ENCODE peak calls at places on chromosome 11, in eight cellular contexts. H is IMR-90, G is GM12865, O is AG09309, J is HFF-Myc, D is epithelial cell of esophagus, E is tibial artery, W is ovary. U is an unnamed sample.

GRCh38 chr11:112440518-112440917 is 179.9 kb upstream of the PLET1 start:
- DNase-seq in H (no peak), G (peak; percentile 10), O (no peak), J (no peak), D (peak; percentile 43), E (no peak), W (no peak), U (no peak)

GRCh38 chr11:79437981-79438630 is 2.7 kb downstream of the TENM4 start:
- DNase-seq in H (peak; percentile 63), G (no peak), O (no peak), J (no peak), D (peak; percentile 79), E (peak; percentile 33), W (peak; percentile 67), U (peak; percentile 62)

GRCh38 chr11:9053631-9054030 is 37.8 kb downstream of the SCUBE2 start:
- DNase-seq in H (peak; percentile 73), G (no peak), O (no peak), J (no peak), D (peak; percentile 17), E (no peak), W (no peak), U (no peak)

GRCh38 chr11:72634016-72634415 is 40.2 kb downstream of the PDE2A start:
- DNase-seq in H (no peak), G (no peak), O (no peak), J (no peak), D (no peak), E (no peak), W (no peak), U (no peak)

GRCh38 chr11:35289821-35290220 is 129.5 kb downstream of the SLC1A2 start:
- DNase-seq in H (peak; percentile 60), G (no peak), O (peak; percentile 52), J (no peak), D (peak; percentile 32), E (no peak), W (no peak), U (peak; percentile 62)

GRCh38 chr11:93323747-93324146 is 6.8 kb upstream of the DEUP1 start:
- DNase-seq in H (no peak), G (no peak), O (no peak), J (no peak), D (no peak), E (no peak), W (no peak), U (no peak)

GRCh38 chr11:33736148-33736809 is at the start of gene CD59:
- DNase-seq in H (peak; percentile 88), G (peak; percentile 91), O (peak; percentile 54), J (no peak), D (peak; percentile 96), E (peak; percentile 96), W (peak; percentile 98), U (peak; percentile 92)

GRCh38 chr11:19561011-19561410 is 151.6 kb upstream of the NAV2 start:
- DNase-seq in H (peak; percentile 24), G (no peak), O (no peak), J (no peak), D (no peak), E (no peak), W (no peak), U (peak; percentile 19)

GRCh38 chr11:2399488-2400068 is 972 bp upstream of the TSSC4 start:
- DNase-seq in H (no peak), G (no peak), O (no peak), J (no peak), D (peak; percentile 27), E (no peak), W (no peak), U (peak; percentile 25)

GRCh38 chr11:2400761-2401435 is 348 bp downstream of the TSSC4 start:
- DNase-seq in H (no peak), G (no peak), O (no peak), J (no peak), D (no peak), E (no peak), W (no peak), U (no peak)

GRCh38 chr11:2397005-2397404 is 3.5 kb upstream of the TSSC4 start:
- DNase-seq in H (no peak), G (no peak), O (no peak), J (no peak), D (no peak), E (no peak), W (no peak), U (no peak)

GRCh38 chr11:2400069-2400760 is at the start of gene TSSC4:
- DNase-seq in H (peak; percentile 100), G (peak; percentile 100), O (peak; percentile 99), J (peak; percentile 99), D (peak; percentile 100), E (peak; percentile 100), W (peak; percentile 99), U (peak; percentile 100)

GRCh38 chr11:2398664-2399355 is 1.7 kb upstream of the TSSC4 start:
- DNase-seq in H (no peak), G (no peak), O (no peak), J (no peak), D (no peak), E (no peak), W (no peak), U (no peak)
- H3K4me3 ChIP-seq in H (no peak overlapping the region), G (peak overlapping the region; percentile 71), O (peak overlapping the region; percentile 91), J (peak overlapping the region; percentile 99), D (peak overlapping the region; percentile 75), E (peak overlapping the region; percentile 80), W (no peak overlapping the region), U (no peak overlapping the region)

GRCh38 chr11:116535120-116535519 is 237.7 kb downstream of the BUD13 start:
- DNase-seq in H (no peak), G (no peak), O (no peak), J (no peak), D (no peak), E (no peak), W (no peak), U (no peak)

GRCh38 chr11:116530705-116531104 is 242.1 kb downstream of the BUD13 start:
- DNase-seq in H (no peak), G (no peak), O (no peak), J (no peak), D (no peak), E (no peak), W (no peak), U (no peak)

GRCh38 chr11:116534270-116534975 is 238.4 kb downstream of the BUD13 start:
- DNase-seq in H (no peak), G (no peak), O (no peak), J (no peak), D (no peak), E (peak; percentile 15), W (no peak), U (no peak)

GRCh38 chr11:116532066-116532465 is 240.7 kb downstream of the BUD13 start:
- DNase-seq in H (no peak), G (no peak), O (no peak), J (no peak), D (no peak), E (no peak), W (no peak), U (no peak)

DNA sequence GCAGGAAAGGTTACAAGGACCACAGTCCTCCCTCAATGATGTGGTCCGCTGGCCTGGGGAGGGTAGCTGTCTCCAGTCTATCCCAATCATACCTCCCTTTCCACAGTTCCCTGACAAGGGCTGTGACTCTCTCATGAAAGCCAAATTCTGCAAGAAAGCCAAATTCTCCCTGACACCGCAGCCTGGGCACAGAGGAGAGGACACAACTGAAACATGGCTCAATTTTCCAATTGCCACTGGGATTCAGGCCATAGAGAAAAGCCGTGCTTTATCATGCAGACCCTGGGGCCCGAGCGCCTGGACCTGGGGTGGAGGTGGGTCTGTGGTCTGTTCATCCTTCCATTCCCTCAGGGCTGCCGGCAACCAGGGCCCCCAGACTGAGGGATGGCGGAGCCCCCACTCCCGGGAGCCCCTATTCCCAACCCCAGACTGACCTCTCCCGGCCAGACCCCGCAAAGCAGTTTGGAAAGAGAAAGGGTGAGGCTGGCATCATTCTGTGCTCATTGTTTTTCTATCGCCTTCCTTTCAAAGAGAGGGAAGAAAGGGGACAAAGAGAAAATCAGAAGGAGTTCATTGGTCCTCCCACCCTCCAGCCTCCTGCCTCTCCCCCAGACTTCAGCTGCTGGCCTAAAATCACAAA is 239.5 kb downstream of the BUD13 start:
- DNase-seq in H (no peak), G (no peak), O (no peak), J (no peak), D (no peak), E (no peak), W (no peak), U (no peak)
- TF ChIP-seq CTCF in H (no peak), G (no peak), O (no peak), J (no peak), D (no peak), E (no peak), W (no peak), U (no peak)

GRCh38 chr11:1335811-1336761 is 26.7 kb upstream of the TOLLIP start:
- DNase-seq in H (peak; percentile 71), G (peak; percentile 67), O (peak; percentile 82), J (no peak), D (peak; percentile 81), E (peak; percentile 91), W (peak; percentile 76), U (peak; percentile 43)

GRCh38 chr11:1338201-1339065 is 29.0 kb upstream of the TOLLIP start:
- DNase-seq in H (no peak), G (no peak), O (no peak), J (no peak), D (no peak), E (no peak), W (peak; percentile 49), U (no peak)

GRCh38 chr11:1337647-1338007 is 28.2 kb upstream of the TOLLIP start:
- DNase-seq in H (no peak), G (no peak), O (no peak), J (no peak), D (no peak), E (no peak), W (no peak), U (no peak)

GRCh38 chr11:1335264-1335810 is 25.9 kb upstream of the TOLLIP start:
- DNase-seq in H (no peak), G (no peak), O (no peak), J (no peak), D (no peak), E (no peak), W (no peak), U (no peak)

GRCh38 chr11:1336836-1337646 is 27.6 kb upstream of the TOLLIP start:
- DNase-seq in H (no peak), G (peak; percentile 28), O (no peak), J (no peak), D (peak; percentile 22), E (no peak), W (peak; percentile 76), U (no peak)
- H3K4me3 ChIP-seq in H (peak overlapping the region; percentile 35), G (no peak overlapping the region), O (no peak overlapping the region), J (no peak overlapping the region), D (no peak overlapping the region), E (peak overlapping the region; percentile 76), W (peak overlapping the region; percentile 54), U (no peak overlapping the region)

GRCh38 chr11:12088531-12088930 is 21.9 kb upstream of the MICAL2 start:
- DNase-seq in H (no peak), G (no peak), O (no peak), J (no peak), D (no peak), E (no peak), W (no peak), U (no peak)

GRCh38 chr11:12088047-12088481 is 22.3 kb upstream of the MICAL2 start:
- DNase-seq in H (peak; percentile 77), G (no peak), O (peak; percentile 43), J (peak; percentile 59), D (peak; percentile 88), E (peak; percentile 72), W (no peak), U (peak; percentile 86)

GRCh38 chr11:12085371-12086251 is 24.8 kb upstream of the MICAL2 start:
- DNase-seq in H (peak; percentile 64), G (no peak), O (no peak), J (no peak), D (no peak), E (no peak), W (no peak), U (no peak)

GRCh38 chr11:12086271-12087074 is 23.9 kb upstream of the MICAL2 start:
- DNase-seq in H (peak; percentile 97), G (no peak), O (peak; percentile 95), J (peak; percentile 92), D (peak; percentile 94), E (peak; percentile 89), W (no peak), U (peak; percentile 96)

GRCh38 chr11:12087075-12087775 is 23.2 kb upstream of the MICAL2 start:
- DNase-seq in H (peak; percentile 78), G (peak; percentile 57), O (peak; percentile 64), J (no peak), D (peak; percentile 89), E (peak; percentile 65), W (no peak), U (peak; percentile 79)
- TF ChIP-seq CTCF in H (peak; percentile 24), G (peak; percentile 12), O (peak; percentile 30), J (peak; percentile 7), D (peak; percentile 56), E (peak; percentile 36), W (no peak), U (peak; percentile 33)